ENCODE peak calls at places on chromosome 19, in eight cellular contexts. One of them, this sample, is unnamed.
A peak's percentile ranks its signal among the peaks of the same experiment; 100 is the strongest.

GRCh38 chr19:15780595-15781418 is 6.7 kb upstream of the OR10H5 start:
- DNase-seq in choroid plexus epithelial cell: no peak
- DNase-seq in BJ: no peak
- DNase-seq in AG04450: no peak
- DNase-seq in stomach: no peak
- DNase-seq in suprapubic skin: no peak
- DNase-seq in hepatocyte: no peak
- DNase-seq in mammary epithelial cell: peak; percentile 1
- DNase-seq in this sample: no peak

GRCh38 chr19:55500368-55500952 is 12.2 kb downstream of the SSC5D start:
- DNase-seq in choroid plexus epithelial cell: no peak
- DNase-seq in BJ: no peak
- DNase-seq in AG04450: no peak
- DNase-seq in stomach: no peak
- DNase-seq in suprapubic skin: no peak
- DNase-seq in hepatocyte: no peak
- DNase-seq in mammary epithelial cell: no peak
- DNase-seq in this sample: no peak

GRCh38 chr19:32407004-32407992 is 1.7 kb downstream of the DPY19L3 start:
- DNase-seq in choroid plexus epithelial cell: peak; percentile 31
- DNase-seq in BJ: no peak
- DNase-seq in AG04450: no peak
- DNase-seq in stomach: peak; percentile 68
- DNase-seq in suprapubic skin: no peak
- DNase-seq in hepatocyte: no peak
- DNase-seq in mammary epithelial cell: no peak
- DNase-seq in this sample: no peak

GRCh38 chr19:58406818-58407657 is 1.4 kb upstream of the ZNF584 start:
- DNase-seq in choroid plexus epithelial cell: peak; percentile 38
- DNase-seq in BJ: no peak
- DNase-seq in AG04450: no peak
- DNase-seq in stomach: no peak
- DNase-seq in suprapubic skin: no peak
- DNase-seq in hepatocyte: peak; percentile 26
- DNase-seq in mammary epithelial cell: no peak
- DNase-seq in this sample: no peak

GRCh38 chr19:34067861-34068271 is 104.4 kb upstream of the LSM14A start:
- DNase-seq in choroid plexus epithelial cell: no peak
- DNase-seq in BJ: no peak
- DNase-seq in AG04450: no peak
- DNase-seq in stomach: no peak
- DNase-seq in suprapubic skin: no peak
- DNase-seq in hepatocyte: peak; percentile 8
- DNase-seq in mammary epithelial cell: no peak
- DNase-seq in this sample: no peak

GRCh38 chr19:13846533-13847032 is 30.4 kb upstream of the NANOS3 start:
- DNase-seq in choroid plexus epithelial cell: peak; percentile 94
- DNase-seq in BJ: peak; percentile 68
- DNase-seq in AG04450: no peak
- DNase-seq in stomach: peak; percentile 88
- DNase-seq in suprapubic skin: peak; percentile 95
- DNase-seq in hepatocyte: peak; percentile 94
- DNase-seq in mammary epithelial cell: peak; percentile 89
- DNase-seq in this sample: no peak

GRCh38 chr19:38012944-38013343 is 105.9 kb downstream of the SIPA1L3 start:
- DNase-seq in choroid plexus epithelial cell: no peak
- DNase-seq in BJ: no peak
- DNase-seq in AG04450: no peak
- DNase-seq in stomach: no peak
- DNase-seq in suprapubic skin: no peak
- DNase-seq in hepatocyte: no peak
- DNase-seq in mammary epithelial cell: no peak
- DNase-seq in this sample: no peak

GRCh38 chr19:42149447-42150202 is 17.4 kb upstream of the POU2F2 start:
- DNase-seq in choroid plexus epithelial cell: no peak
- DNase-seq in BJ: no peak
- DNase-seq in AG04450: no peak
- DNase-seq in stomach: no peak
- DNase-seq in suprapubic skin: no peak
- DNase-seq in hepatocyte: no peak
- DNase-seq in mammary epithelial cell: no peak
- DNase-seq in this sample: no peak

GRCh38 chr19:6270822-6271221 is 9.0 kb downstream of the MLLT1 start:
- DNase-seq in choroid plexus epithelial cell: no peak
- DNase-seq in BJ: no peak
- DNase-seq in AG04450: no peak
- DNase-seq in stomach: no peak
- DNase-seq in suprapubic skin: no peak
- DNase-seq in hepatocyte: no peak
- DNase-seq in mammary epithelial cell: no peak
- DNase-seq in this sample: no peak

GRCh38 chr19:35090160-35090794 is 25.3 kb upstream of the FXYD3 start:
- DNase-seq in choroid plexus epithelial cell: peak; percentile 68
- DNase-seq in BJ: no peak
- DNase-seq in AG04450: no peak
- DNase-seq in stomach: peak; percentile 69
- DNase-seq in suprapubic skin: no peak
- DNase-seq in hepatocyte: peak; percentile 81
- DNase-seq in mammary epithelial cell: peak; percentile 46
- DNase-seq in this sample: no peak

GRCh38 chr19:52786078-52786463 is 520 bp downstream of the ZNF600 start:
- DNase-seq in choroid plexus epithelial cell: no peak
- DNase-seq in BJ: no peak
- DNase-seq in AG04450: no peak
- DNase-seq in stomach: no peak
- DNase-seq in suprapubic skin: no peak
- DNase-seq in hepatocyte: peak; percentile 30
- DNase-seq in mammary epithelial cell: peak; percentile 30
- DNase-seq in this sample: no peak

GRCh38 chr19:15701757-15702589 is 25.9 kb upstream of the OR10H2 start:
- DNase-seq in choroid plexus epithelial cell: no peak
- DNase-seq in BJ: no peak
- DNase-seq in AG04450: no peak
- DNase-seq in stomach: no peak
- DNase-seq in suprapubic skin: no peak
- DNase-seq in hepatocyte: no peak
- DNase-seq in mammary epithelial cell: peak; percentile 9
- DNase-seq in this sample: no peak

GRCh38 chr19:10565028-10565566 is 713 bp downstream of the KRI1 start:
- DNase-seq in choroid plexus epithelial cell: peak; percentile 44
- DNase-seq in BJ: no peak
- DNase-seq in AG04450: no peak
- DNase-seq in stomach: peak; percentile 35
- DNase-seq in suprapubic skin: no peak
- DNase-seq in hepatocyte: peak; percentile 67
- DNase-seq in mammary epithelial cell: no peak
- DNase-seq in this sample: no peak

GRCh38 chr19:49844138-49844740 is 6.7 kb upstream of the PTOV1 start:
- DNase-seq in choroid plexus epithelial cell: no peak
- DNase-seq in BJ: no peak
- DNase-seq in AG04450: no peak
- DNase-seq in stomach: no peak
- DNase-seq in suprapubic skin: no peak
- DNase-seq in hepatocyte: no peak
- DNase-seq in mammary epithelial cell: no peak
- DNase-seq in this sample: no peak

GRCh38 chr19:30023330-30023729 is 81.3 kb downstream of the URI1 start:
- DNase-seq in choroid plexus epithelial cell: no peak
- DNase-seq in BJ: no peak
- DNase-seq in AG04450: no peak
- DNase-seq in stomach: no peak
- DNase-seq in suprapubic skin: no peak
- DNase-seq in hepatocyte: no peak
- DNase-seq in mammary epithelial cell: no peak
- DNase-seq in this sample: no peak

GRCh38 chr19:54415208-54415900 is at the start of gene TTYH1:
- DNase-seq in choroid plexus epithelial cell: no peak
- DNase-seq in BJ: no peak
- DNase-seq in AG04450: no peak
- DNase-seq in stomach: no peak
- DNase-seq in suprapubic skin: no peak
- DNase-seq in hepatocyte: no peak
- DNase-seq in mammary epithelial cell: no peak
- DNase-seq in this sample: no peak

GRCh38 chr19:18488403-18488723 is 33.5 kb downstream of the ELL start:
- DNase-seq in choroid plexus epithelial cell: no peak
- DNase-seq in BJ: no peak
- DNase-seq in AG04450: no peak
- DNase-seq in stomach: no peak
- DNase-seq in suprapubic skin: no peak
- DNase-seq in hepatocyte: no peak
- DNase-seq in mammary epithelial cell: peak; percentile 35
- DNase-seq in this sample: no peak
- TF ChIP-seq CTCF in choroid plexus epithelial cell: peak; percentile 21
- TF ChIP-seq CTCF in BJ: peak; percentile 53
- TF ChIP-seq CTCF in AG04450: peak; percentile 32
- TF ChIP-seq CTCF in stomach: no peak
- TF ChIP-seq CTCF in suprapubic skin: no peak
- TF ChIP-seq CTCF in hepatocyte: no peak
- TF ChIP-seq CTCF in mammary epithelial cell: no peak
- TF ChIP-seq CTCF in this sample: peak; percentile 48

DNA sequence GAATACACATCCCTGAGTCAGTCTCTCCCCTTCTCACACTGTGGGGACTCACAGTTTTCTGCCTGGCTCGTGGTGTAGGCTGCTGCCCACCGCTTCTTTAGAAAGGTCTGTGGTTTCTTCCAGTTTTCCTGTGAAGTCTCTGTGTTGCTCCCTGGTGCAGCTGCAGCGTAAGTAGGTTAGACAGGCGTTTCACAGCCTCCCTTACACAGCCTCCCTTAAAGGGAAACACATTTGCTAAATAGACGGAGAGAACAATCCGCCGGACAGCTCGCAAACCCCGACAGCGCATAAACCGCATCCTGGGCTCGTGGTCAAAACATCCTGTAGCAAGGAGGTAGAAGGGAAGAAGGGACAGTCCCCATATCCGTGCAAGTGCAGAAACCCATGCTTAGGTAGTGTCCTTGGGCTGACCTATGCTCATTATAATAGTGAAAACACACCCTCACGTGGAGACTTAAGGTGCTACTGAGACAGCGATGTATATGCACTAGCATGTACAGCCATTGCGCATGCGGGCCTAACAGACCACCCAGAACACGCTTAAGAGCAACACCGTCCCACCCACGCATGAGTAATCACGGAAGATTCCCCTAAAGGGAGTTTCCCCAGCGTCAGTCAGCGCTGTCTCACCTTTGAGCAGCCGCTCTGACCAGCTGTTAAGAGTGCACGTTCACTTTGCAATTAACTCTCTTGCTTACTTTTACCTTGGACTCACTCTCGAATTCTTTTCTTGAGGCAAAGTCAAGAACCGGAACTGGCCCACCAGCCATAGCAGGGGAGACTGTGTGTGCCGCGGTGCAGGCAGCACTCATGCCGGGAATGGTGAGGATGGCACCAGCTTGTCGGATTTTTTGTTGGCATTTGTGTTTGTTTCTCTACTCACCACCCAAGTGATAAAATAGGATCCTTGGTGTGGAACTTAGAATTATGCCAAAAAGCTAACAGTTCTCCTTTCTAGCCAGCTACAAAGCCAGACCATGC is 16.6 kb downstream of the SIGLEC8 start:
- DNase-seq in choroid plexus epithelial cell: no peak
- DNase-seq in BJ: no peak
- DNase-seq in AG04450: no peak
- DNase-seq in stomach: peak; percentile 54
- DNase-seq in suprapubic skin: no peak
- DNase-seq in hepatocyte: no peak
- DNase-seq in mammary epithelial cell: peak; percentile 58
- DNase-seq in this sample: no peak
- H3K4me3 ChIP-seq in choroid plexus epithelial cell: no peak overlapping the region
- H3K4me3 ChIP-seq in BJ: no peak overlapping the region
- H3K4me3 ChIP-seq in AG04450: no peak overlapping the region
- H3K4me3 ChIP-seq in stomach: no peak overlapping the region
- H3K4me3 ChIP-seq in suprapubic skin: peak overlapping the region; percentile 8
- H3K4me3 ChIP-seq in hepatocyte: no peak overlapping the region
- H3K4me3 ChIP-seq in mammary epithelial cell: no peak overlapping the region
- H3K4me3 ChIP-seq in this sample: no peak overlapping the region

GRCh38 chr19:46931197-46931596 is 70.4 kb downstream of the ARHGAP35 start:
- DNase-seq in choroid plexus epithelial cell: no peak
- DNase-seq in BJ: no peak
- DNase-seq in AG04450: no peak
- DNase-seq in stomach: no peak
- DNase-seq in suprapubic skin: no peak
- DNase-seq in hepatocyte: no peak
- DNase-seq in mammary epithelial cell: no peak
- DNase-seq in this sample: no peak
- TF ChIP-seq CTCF in choroid plexus epithelial cell: no peak
- TF ChIP-seq CTCF in BJ: no peak
- TF ChIP-seq CTCF in AG04450: no peak
- TF ChIP-seq CTCF in stomach: no peak
- TF ChIP-seq CTCF in suprapubic skin: no peak
- TF ChIP-seq CTCF in hepatocyte: no peak
- TF ChIP-seq CTCF in mammary epithelial cell: no peak
- TF ChIP-seq CTCF in this sample: no peak

DNA sequence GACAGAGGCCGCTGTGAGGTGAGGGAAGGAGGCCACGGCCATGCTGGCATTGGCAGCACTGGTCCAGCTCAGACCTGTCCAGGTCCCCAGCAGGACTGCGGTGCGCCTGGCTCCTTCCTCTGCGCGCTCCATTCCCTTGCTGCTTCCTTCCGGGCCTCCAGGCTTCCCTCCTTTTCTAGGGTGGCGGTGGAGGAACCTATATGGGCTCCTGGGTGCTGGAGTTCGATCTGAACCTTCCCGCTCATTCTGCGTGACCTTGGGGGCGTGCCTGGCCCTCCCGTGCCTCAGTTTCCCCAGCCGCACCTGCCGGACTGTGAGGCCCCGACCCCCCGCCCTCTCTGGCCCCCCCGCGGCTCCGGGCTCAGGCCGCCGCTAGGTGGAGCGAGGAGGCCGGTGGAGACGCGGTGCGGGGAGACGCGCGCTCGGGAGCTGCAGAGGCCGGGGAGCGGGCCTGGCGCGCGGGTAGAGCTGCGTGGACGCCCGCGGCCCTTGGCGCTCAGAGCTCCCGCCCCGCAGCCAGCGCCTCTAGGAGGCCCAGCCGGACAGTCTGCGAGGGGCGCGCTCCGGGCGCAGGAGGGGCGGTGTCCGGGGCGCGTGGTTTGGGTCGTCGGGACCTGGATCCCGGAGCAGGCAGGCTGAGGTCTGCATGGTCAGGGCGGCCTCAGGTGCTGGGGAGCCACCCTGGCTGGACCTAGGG is 29.9 kb downstream of the EFNA2 start:
- DNase-seq in choroid plexus epithelial cell: peak; percentile 59
- DNase-seq in BJ: no peak
- DNase-seq in AG04450: no peak
- DNase-seq in stomach: peak; percentile 63
- DNase-seq in suprapubic skin: no peak
- DNase-seq in hepatocyte: peak; percentile 76
- DNase-seq in mammary epithelial cell: peak; percentile 39
- DNase-seq in this sample: no peak
- H3K4me3 ChIP-seq in choroid plexus epithelial cell: peak overlapping the region; percentile 20
- H3K4me3 ChIP-seq in BJ: peak overlapping the region; percentile 14
- H3K4me3 ChIP-seq in AG04450: no peak overlapping the region
- H3K4me3 ChIP-seq in stomach: peak overlapping the region; percentile 23
- H3K4me3 ChIP-seq in suprapubic skin: peak overlapping the region; percentile 39
- H3K4me3 ChIP-seq in hepatocyte: no peak overlapping the region
- H3K4me3 ChIP-seq in mammary epithelial cell: no peak overlapping the region
- H3K4me3 ChIP-seq in this sample: peak overlapping the region; percentile 20